ENCODE peak calls at places on chromosome 1, in six cellular contexts. M is fibroblast of lung, T is GM06990, P is heart right ventricle, Z is tibial nerve, Y is right lobe of liver. F is an unnamed sample.

GRCh38 chr1:44500181-44501021 is 95.3 kb downstream of the RNF220 start:
- DNase-seq in P (peak; percentile 16), Y (no peak), Z (no peak), T (no peak), M (peak; percentile 23), F (peak; percentile 59)

GRCh38 chr1:60345621-60346020 is 272.1 kb upstream of the C1orf87 start:
- DNase-seq in Y (no peak), Z (no peak), P (no peak), T (no peak), M (peak; percentile 18), F (no peak)

GRCh38 chr1:206505702-206506375 is 1.5 kb upstream of the RASSF5 start:
- DNase-seq in P (no peak), Z (no peak), M (peak; percentile 71), T (no peak), Y (no peak), F (peak; percentile 68)

GRCh38 chr1:43835141-43836021 is 98.2 kb upstream of the ARTN start:
- DNase-seq in P (no peak), Y (no peak), Z (no peak), T (peak; percentile 41), M (peak; percentile 97), F (peak; percentile 91)

GRCh38 chr1:177820213-177820612 is 149.6 kb downstream of the SEC16B start:
- DNase-seq in Y (no peak), P (no peak), Z (no peak), T (no peak), M (no peak), F (no peak)

GRCh38 chr1:115183158-115183557 is 93.9 kb upstream of the TSPAN2 start:
- DNase-seq in Y (no peak), M (no peak), T (no peak), P (no peak), Z (no peak), F (no peak)

GRCh38 chr1:59926381-59927243 is at the start of gene CYP2J2:
- DNase-seq in Z (peak; percentile 25), M (peak; percentile 34), P (peak; percentile 64), Y (peak; percentile 91), T (peak; percentile 13), F (peak; percentile 75)

GRCh38 chr1:61534847-61535246 is 190.1 kb downstream of the TM2D1 start:
- DNase-seq in M (no peak), P (no peak), Z (no peak), T (no peak), Y (no peak), F (no peak)

GRCh38 chr1:8314346-8315280 is 3.3 kb upstream of the SLC45A1 start:
- DNase-seq in Y (peak; percentile 86), P (peak; percentile 69), T (no peak), M (peak; percentile 67), Z (peak; percentile 48), F (peak; percentile 83)

GRCh38 chr1:184300446-184300845 is 86.4 kb upstream of the C1orf21 start:
- DNase-seq in M (peak; percentile 54), Y (no peak), P (no peak), T (no peak), Z (no peak), F (no peak)

GRCh38 chr1:12003762-12004161 is 15.5 kb upstream of the MIIP start:
- DNase-seq in Z (no peak), M (no peak), Y (no peak), P (no peak), T (no peak), F (no peak)

GRCh38 chr1:12009318-12010001 is 9.8 kb upstream of the MIIP start:
- DNase-seq in T (no peak), M (no peak), P (no peak), Y (no peak), Z (no peak), F (no peak)

GRCh38 chr1:12006167-12006921 is 13.0 kb upstream of the MIIP start:
- DNase-seq in Z (no peak), T (no peak), P (no peak), M (no peak), Y (no peak), F (no peak)

GRCh38 chr1:12005488-12006166 is 13.7 kb upstream of the MIIP start:
- DNase-seq in M (no peak), P (no peak), T (peak; percentile 45), Z (no peak), Y (no peak), F (no peak)

DNA sequence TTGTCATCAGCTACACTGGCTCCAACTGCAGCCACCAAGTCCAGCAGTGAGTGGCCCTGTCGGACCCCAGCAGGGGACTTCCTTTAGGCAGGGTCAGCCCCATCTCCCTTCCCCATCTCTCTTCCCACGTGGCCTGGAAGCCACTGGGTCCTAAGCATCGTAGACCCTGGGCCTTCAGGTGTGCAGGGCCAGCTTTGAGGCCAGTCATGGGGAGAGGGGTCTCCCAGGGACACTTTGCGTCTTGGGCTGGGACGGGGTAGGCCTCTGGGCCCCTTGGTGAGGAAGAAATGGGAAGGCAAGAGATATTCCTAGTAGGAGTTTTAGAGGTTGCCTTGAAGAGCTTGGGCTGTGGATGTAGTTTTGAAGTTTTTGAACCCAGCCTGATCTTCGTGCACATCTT is 12.1 kb upstream of the MIIP start:
- DNase-seq in P (no peak), T (no peak), Z (no peak), M (no peak), Y (no peak), F (no peak)
- H3K36me3 ChIP-seq in P (peaks cover 91% of the 10 kb centered on the region), T (peaks cover 42% of the 10 kb centered on the region), Z (peaks cover 52% of the 10 kb centered on the region), M (peaks cover 41% of the 10 kb centered on the region), Y (peaks cover 83% of the 10 kb centered on the region), F (peaks cover 83% of the 10 kb centered on the region)

DNA sequence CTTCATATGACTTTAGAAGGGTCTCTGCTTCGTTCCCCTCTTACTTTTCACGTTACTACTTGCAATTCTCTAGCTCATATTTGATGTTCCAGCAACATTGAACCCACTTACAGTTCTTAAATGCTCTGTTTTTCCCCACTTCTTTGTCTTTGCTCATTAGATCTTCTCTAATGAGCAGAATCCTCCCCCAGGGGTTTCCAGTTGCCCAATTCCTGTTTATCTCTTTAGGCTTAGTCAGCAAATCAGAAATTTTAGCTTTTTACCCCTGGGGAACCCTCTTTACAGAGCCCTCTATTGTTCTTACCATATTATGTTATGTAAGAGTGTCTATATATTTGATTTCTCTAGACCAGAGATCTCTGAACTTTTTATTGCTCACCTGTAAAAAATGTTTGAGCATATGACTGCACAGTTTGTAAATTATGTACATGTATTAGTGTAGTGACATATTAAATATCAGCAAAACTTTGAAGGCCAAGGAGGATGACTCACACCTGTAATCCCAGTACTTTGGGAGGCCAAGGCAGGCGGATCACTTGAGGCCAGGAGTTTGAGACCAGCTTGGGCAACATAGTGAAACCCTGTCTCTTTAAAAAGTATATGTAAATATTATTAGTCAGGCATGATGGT is 71.4 kb downstream of the FNBP1L start:
- DNase-seq in Y (no peak), T (no peak), M (peak; percentile 40), P (no peak), Z (no peak), F (peak; percentile 47)
- H3K36me3 ChIP-seq in Y (no peaks in the 10 kb centered on the region), T (no peaks in the 10 kb centered on the region), M (no peaks in the 10 kb centered on the region), P (no peaks in the 10 kb centered on the region), Z (no peaks in the 10 kb centered on the region), F (no peaks in the 10 kb centered on the region)

GRCh38 chr1:63641615-63642014 is 48.4 kb downstream of the PGM1 start:
- DNase-seq in Y (no peak), P (no peak), T (no peak), M (no peak), Z (no peak), F (no peak)
- H3K36me3 ChIP-seq in Y (peaks cover 23% of the 10 kb centered on the region), P (peaks cover 68% of the 10 kb centered on the region), T (peaks cover 4% of the 10 kb centered on the region), M (no peaks in the 10 kb centered on the region), Z (no peaks in the 10 kb centered on the region), F (peaks cover 36% of the 10 kb centered on the region)

GRCh38 chr1:154171222-154171583 is 16.3 kb upstream of the NUP210L start:
- DNase-seq in Y (no peak), T (no peak), P (no peak), M (no peak), Z (no peak), F (no peak)

GRCh38 chr1:154167461-154167860 is 12.6 kb upstream of the NUP210L start:
- DNase-seq in Y (no peak), M (no peak), Z (no peak), T (no peak), P (no peak), F (no peak)

GRCh38 chr1:154171880-154172279 is 17.0 kb upstream of the NUP210L start:
- DNase-seq in P (no peak), M (no peak), Y (no peak), T (no peak), Z (no peak), F (no peak)

GRCh38 chr1:154170547-154171221 is 15.8 kb upstream of the NUP210L start:
- DNase-seq in Y (no peak), Z (no peak), P (no peak), T (no peak), M (no peak), F (no peak)

DNA sequence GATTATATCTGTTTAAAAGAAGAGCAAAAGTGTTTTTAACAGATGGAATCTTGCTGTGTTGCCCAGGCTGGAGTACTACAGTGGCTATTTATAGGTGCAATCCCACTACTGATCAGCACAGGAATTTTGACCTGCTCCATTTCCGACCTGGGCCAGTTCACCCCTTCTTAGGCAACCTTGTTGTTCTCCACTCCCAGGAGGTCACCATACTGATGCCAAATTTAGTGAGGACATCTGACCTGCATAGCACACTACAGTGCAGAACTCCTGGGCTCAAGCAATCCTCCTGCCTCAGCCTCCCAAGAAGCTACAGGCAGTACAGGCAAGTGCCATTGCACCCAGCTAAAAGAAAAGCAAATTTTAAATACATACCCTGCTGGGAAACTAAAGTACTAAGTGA is 11.3 kb upstream of the NUP210L start:
- DNase-seq in P (no peak), T (no peak), M (no peak), Z (no peak), Y (no peak), F (no peak)
- H3K36me3 ChIP-seq in P (peaks cover 100% of the 10 kb centered on the region), T (peaks cover 34% of the 10 kb centered on the region), M (peaks cover 29% of the 10 kb centered on the region), Z (peaks cover 59% of the 10 kb centered on the region), Y (peaks cover 86% of the 10 kb centered on the region), F (peaks cover 60% of the 10 kb centered on the region)